ENCODE peak calls at places on chromosomes 16 and 17, in five cellular contexts. One of them, this sample, is unnamed.

GRCh38 chr17:76644995-76645394 is 1.4 kb upstream of the ST6GALNAC1 start:
- DNase-seq in A549: no peak
- DNase-seq in Panc1: no peak
- DNase-seq in HL-60: no peak
- DNase-seq in GM23338: no peak
- DNase-seq in this sample: no peak

GRCh38 chr17:73485130-73485529 is 159.1 kb downstream of the SDK2 start:
- DNase-seq in A549: no peak
- DNase-seq in Panc1: no peak
- DNase-seq in HL-60: no peak
- DNase-seq in GM23338: peak
- DNase-seq in this sample: no peak

GRCh38 chr17:40461036-40461721 is 17.9 kb downstream of the IGFBP4 start:
- DNase-seq in A549: no peak
- DNase-seq in Panc1: no peak
- DNase-seq in HL-60: no peak
- DNase-seq in GM23338: no peak
- DNase-seq in this sample: no peak

GRCh38 chr17:4599505-4600281 is 15.4 kb downstream of the SMTNL2 start:
- DNase-seq in A549: no peak
- DNase-seq in Panc1: no peak
- DNase-seq in HL-60: no peak
- DNase-seq in GM23338: peak
- DNase-seq in this sample: no peak

GRCh38 chr17:75575197-75575596 is 12.4 kb upstream of the MYO15B start:
- DNase-seq in A549: no peak
- DNase-seq in Panc1: no peak
- DNase-seq in HL-60: no peak
- DNase-seq in GM23338: no peak
- DNase-seq in this sample: no peak

GRCh38 chr17:17840751-17841591 is 4.2 kb upstream of the SREBF1 start:
- DNase-seq in A549: no peak
- DNase-seq in Panc1: no peak
- DNase-seq in HL-60: no peak
- DNase-seq in GM23338: peak
- DNase-seq in this sample: no peak

GRCh38 chr17:19237389-19238166 is 412 bp downstream of the EPN2 start:
- DNase-seq in A549: peak
- DNase-seq in Panc1: no peak
- DNase-seq in HL-60: no peak
- DNase-seq in GM23338: peak
- DNase-seq in this sample: no peak

GRCh38 chr17:17494499-17495447 is 1.4 kb downstream of the RASD1 start:
- DNase-seq in A549: no peak
- DNase-seq in Panc1: no peak
- DNase-seq in HL-60: no peak
- DNase-seq in GM23338: peak
- DNase-seq in this sample: no peak

GRCh38 chr16:22739077-22739476 is 74.9 kb upstream of the HS3ST2 start:
- DNase-seq in A549: no peak
- DNase-seq in Panc1: no peak
- DNase-seq in HL-60: peak
- DNase-seq in GM23338: no peak
- DNase-seq in this sample: no peak

GRCh38 chr17:42112552-42113176 is at the start of gene DHX58:
- DNase-seq in A549: peak
- DNase-seq in Panc1: no peak
- DNase-seq in HL-60: peak
- DNase-seq in GM23338: peak
- DNase-seq in this sample: no peak

GRCh38 chr16:2518823-2519710 is 1.1 kb upstream of the AMDHD2 start:
- DNase-seq in A549: no peak
- DNase-seq in Panc1: no peak
- DNase-seq in HL-60: no peak
- DNase-seq in GM23338: no peak
- DNase-seq in this sample: no peak

GRCh38 chr16:4918790-4919210 is 18.1 kb downstream of the PPL start:
- DNase-seq in A549: no peak
- DNase-seq in Panc1: no peak
- DNase-seq in HL-60: no peak
- DNase-seq in GM23338: peak
- DNase-seq in this sample: no peak

GRCh38 chr17:36575028-36575427 is 16.7 kb upstream of the DHRS11 start:
- DNase-seq in A549: no peak
- DNase-seq in Panc1: no peak
- DNase-seq in HL-60: no peak
- DNase-seq in GM23338: no peak
- DNase-seq in this sample: no peak

GRCh38 chr17:60496051-60496450 is 30.0 kb downstream of the APPBP2 start:
- DNase-seq in A549: no peak
- DNase-seq in Panc1: no peak
- DNase-seq in HL-60: no peak
- DNase-seq in GM23338: no peak
- DNase-seq in this sample: no peak

GRCh38 chr17:57701121-57701520 is 44.0 kb downstream of the CCDC182 start:
- DNase-seq in A549: no peak
- DNase-seq in Panc1: no peak
- DNase-seq in HL-60: no peak
- DNase-seq in GM23338: no peak
- DNase-seq in this sample: no peak

GRCh38 chr16:71629617-71630016 is 3.6 kb downstream of the MARVELD3 start:
- DNase-seq in A549: no peak
- DNase-seq in Panc1: no peak
- DNase-seq in HL-60: no peak
- DNase-seq in GM23338: no peak
- DNase-seq in this sample: no peak

GRCh38 chr17:59811209-59811608 is 81.5 kb downstream of the TUBD1 start:
- DNase-seq in A549: no peak
- DNase-seq in Panc1: no peak
- DNase-seq in HL-60: no peak
- DNase-seq in GM23338: no peak
- DNase-seq in this sample: no peak

GRCh38 chr16:85167589-85168537 is 55.6 kb upstream of the CIBAR2 start:
- DNase-seq in A549: no peak
- DNase-seq in Panc1: no peak
- DNase-seq in HL-60: no peak
- DNase-seq in GM23338: peak
- DNase-seq in this sample: no peak

GRCh38 chr17:56291226-56291805 is 138.0 kb downstream of the ANKFN1 start:
- DNase-seq in A549: no peak
- DNase-seq in Panc1: no peak
- DNase-seq in HL-60: no peak
- DNase-seq in GM23338: no peak
- DNase-seq in this sample: no peak

GRCh38 chr16:9102379-9102778 is 10.9 kb downstream of the HAPSTR1 start:
- DNase-seq in A549: no peak
- DNase-seq in Panc1: no peak
- DNase-seq in HL-60: peak
- DNase-seq in GM23338: no peak
- DNase-seq in this sample: no peak

GRCh38 chr17:67514998-67515397 is 137.9 kb downstream of the PITPNC1 start:
- DNase-seq in A549: no peak
- DNase-seq in Panc1: no peak
- DNase-seq in HL-60: no peak
- DNase-seq in GM23338: peak
- DNase-seq in this sample: no peak

GRCh38 chr17:76462556-76463290 is 4.7 kb upstream of the AANAT start:
- DNase-seq in A549: no peak
- DNase-seq in Panc1: no peak
- DNase-seq in HL-60: no peak
- DNase-seq in GM23338: no peak
- DNase-seq in this sample: no peak

DNA sequence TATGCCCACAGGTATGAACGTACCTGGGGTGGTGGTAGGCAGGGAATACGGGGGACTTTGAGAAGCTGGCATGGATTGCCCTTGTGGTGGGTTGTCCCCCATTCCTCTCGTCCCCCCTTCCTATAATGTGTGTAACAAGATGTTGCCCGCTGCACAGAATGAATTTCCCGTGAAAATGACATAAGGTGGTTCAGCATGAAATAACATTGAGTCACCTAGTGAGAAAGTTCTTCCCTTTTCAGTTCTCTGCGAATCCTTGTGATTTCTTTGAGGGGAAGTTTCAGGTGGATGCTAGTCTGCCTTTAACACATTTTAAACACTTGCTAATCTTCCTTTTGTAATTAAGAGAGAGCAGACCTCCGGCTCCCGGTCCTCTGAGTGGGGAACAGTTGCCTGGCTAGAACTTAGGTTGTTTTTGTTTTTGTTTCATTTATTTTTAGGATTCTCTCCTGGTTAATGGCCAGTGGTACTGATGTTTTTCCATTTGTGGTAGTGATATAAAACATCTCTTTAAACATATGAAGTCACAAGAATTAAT is 58.9 kb downstream of the RAP1GAP2 start:
- DNase-seq in A549: no peak
- DNase-seq in Panc1: no peak
- DNase-seq in HL-60: no peak
- DNase-seq in GM23338: peak
- DNase-seq in this sample: no peak
- TF ChIP-seq REST in A549: no peak
- TF ChIP-seq REST in Panc1: no peak
- TF ChIP-seq REST in HL-60: no peak
- TF ChIP-seq REST in GM23338: no peak
- TF ChIP-seq REST in this sample: no peak

GRCh38 chr17:82114872-82115271 is 16.8 kb upstream of the FASN start:
- DNase-seq in A549: no peak
- DNase-seq in Panc1: no peak
- DNase-seq in HL-60: no peak
- DNase-seq in GM23338: no peak
- DNase-seq in this sample: no peak
- TF ChIP-seq REST in A549: no peak
- TF ChIP-seq REST in Panc1: no peak
- TF ChIP-seq REST in HL-60: no peak
- TF ChIP-seq REST in GM23338: no peak
- TF ChIP-seq REST in this sample: no peak

DNA sequence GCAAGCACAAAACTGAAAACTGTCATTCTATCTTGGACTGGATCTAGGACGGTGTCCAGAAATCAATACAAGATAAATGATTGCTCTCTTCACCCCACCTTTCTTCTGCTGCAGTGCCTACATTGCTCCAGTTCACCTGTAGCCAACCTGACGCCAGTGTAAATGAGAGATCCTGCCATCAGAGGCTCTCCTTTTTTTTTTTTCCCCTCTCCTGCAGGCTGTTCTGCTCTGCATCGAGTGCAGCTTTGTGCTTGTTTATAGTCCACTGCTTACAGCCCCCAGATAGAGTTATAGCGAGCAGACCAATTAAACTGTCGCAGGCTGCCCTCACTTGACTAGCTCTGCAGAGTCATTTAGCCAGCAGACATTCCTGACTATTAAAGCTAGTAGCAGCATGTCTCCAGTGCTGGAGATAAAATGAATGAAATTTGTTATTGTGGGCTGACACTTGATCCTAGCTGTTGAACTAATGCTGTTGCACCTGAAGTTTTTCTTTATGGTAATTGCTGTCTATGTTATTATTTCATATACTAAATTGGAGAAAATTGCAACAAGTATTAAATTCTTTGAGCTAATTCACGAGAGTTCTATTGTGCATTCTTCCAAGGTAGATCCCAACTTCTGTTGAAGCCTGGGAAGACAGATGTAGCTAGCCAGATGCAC is 257.1 kb downstream of the FTO start:
- DNase-seq in A549: no peak
- DNase-seq in Panc1: no peak
- DNase-seq in HL-60: no peak
- DNase-seq in GM23338: no peak
- DNase-seq in this sample: no peak
- TF ChIP-seq REST in A549: no peak
- TF ChIP-seq REST in Panc1: no peak
- TF ChIP-seq REST in HL-60: no peak
- TF ChIP-seq REST in GM23338: no peak
- TF ChIP-seq REST in this sample: no peak

GRCh38 chr16:87458424-87458915 is 34.4 kb downstream of the ZCCHC14 start:
- DNase-seq in A549: no peak
- DNase-seq in Panc1: no peak
- DNase-seq in HL-60: no peak
- DNase-seq in GM23338: no peak
- DNase-seq in this sample: no peak

GRCh38 chr16:87459027-87459426 is 33.8 kb downstream of the ZCCHC14 start:
- DNase-seq in A549: no peak
- DNase-seq in Panc1: no peak
- DNase-seq in HL-60: no peak
- DNase-seq in GM23338: no peak
- DNase-seq in this sample: no peak

GRCh38 chr16:87457724-87458423 is 35.0 kb downstream of the ZCCHC14 start:
- DNase-seq in A549: no peak
- DNase-seq in Panc1: peak
- DNase-seq in HL-60: no peak
- DNase-seq in GM23338: no peak
- DNase-seq in this sample: peak

GRCh38 chr16:87459833-87460232 is 33.0 kb downstream of the ZCCHC14 start:
- DNase-seq in A549: no peak
- DNase-seq in Panc1: no peak
- DNase-seq in HL-60: no peak
- DNase-seq in GM23338: no peak
- DNase-seq in this sample: no peak

GRCh38 chr16:87457051-87457611 is 35.7 kb downstream of the ZCCHC14 start:
- DNase-seq in A549: no peak
- DNase-seq in Panc1: no peak
- DNase-seq in HL-60: no peak
- DNase-seq in GM23338: no peak
- DNase-seq in this sample: no peak
- TF ChIP-seq REST in A549: no peak
- TF ChIP-seq REST in Panc1: no peak
- TF ChIP-seq REST in HL-60: no peak
- TF ChIP-seq REST in GM23338: no peak
- TF ChIP-seq REST in this sample: no peak

DNA sequence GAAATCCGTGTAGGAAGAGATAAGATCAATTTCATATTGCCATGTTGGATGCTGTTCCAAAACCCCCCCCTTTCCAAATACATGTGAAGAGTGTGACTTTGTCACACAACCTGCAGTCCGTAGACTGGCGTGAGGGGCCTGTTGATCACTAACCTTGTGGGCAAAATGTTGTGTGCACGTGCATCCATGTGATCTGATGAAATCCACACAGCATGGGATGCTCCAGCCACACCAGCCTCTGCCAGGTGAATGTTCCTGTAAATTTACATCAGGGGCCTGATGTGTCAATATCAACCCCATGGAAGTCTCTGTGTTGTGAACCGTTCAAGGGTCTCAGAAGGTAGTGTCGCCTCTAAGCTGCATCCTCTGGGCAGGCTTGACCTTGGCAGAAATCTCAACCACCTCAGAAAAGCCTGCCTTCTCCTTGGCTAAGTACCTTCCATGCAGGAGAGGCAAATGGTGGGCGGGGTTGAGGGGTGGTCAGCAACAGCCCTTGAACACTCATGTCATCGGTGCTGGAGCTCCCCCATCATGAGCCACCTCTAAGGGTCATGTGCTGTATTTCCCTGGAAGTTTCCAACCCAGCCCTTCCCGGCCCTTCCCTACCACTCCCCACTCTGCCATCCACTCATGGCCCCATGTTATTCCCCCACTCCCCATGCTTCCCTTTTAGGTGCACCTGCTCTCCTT is 78.2 kb upstream of the DNAH17 start:
- DNase-seq in A549: no peak
- DNase-seq in Panc1: no peak
- DNase-seq in HL-60: no peak
- DNase-seq in GM23338: no peak
- DNase-seq in this sample: no peak
- TF ChIP-seq REST in A549: no peak
- TF ChIP-seq REST in Panc1: no peak
- TF ChIP-seq REST in HL-60: no peak
- TF ChIP-seq REST in GM23338: no peak
- TF ChIP-seq REST in this sample: no peak

GRCh38 chr17:2283302-2283701 is 20.3 kb downstream of the SMG6 start:
- DNase-seq in A549: no peak
- DNase-seq in Panc1: no peak
- DNase-seq in HL-60: no peak
- DNase-seq in GM23338: no peak
- DNase-seq in this sample: no peak
- TF ChIP-seq REST in A549: no peak
- TF ChIP-seq REST in Panc1: no peak
- TF ChIP-seq REST in HL-60: no peak
- TF ChIP-seq REST in GM23338: no peak
- TF ChIP-seq REST in this sample: no peak